ENCODE peak calls at places on chromosomes 3 and 15, in eight cellular contexts. X is HTR-8/SVneo; I is foreskin melanocyte; U is neural progenitor cell; O is EL; R is stimulated activated CD8-positive, alpha-beta memory T cell treated with anti-CD3 and anti-CD28 coated beads, Interleukin-7, amount 100 ng/mL, for 1 hour; W is cardiac septum; A is mucosa of gallbladder. F is an unnamed sample.
A peak's percentile ranks its signal among the peaks of the same experiment; 100 is the strongest.

GRCh38 chr15:62592920-62593319 is 427.8 kb upstream of the C2CD4B start:
- DNase-seq in X (no peak), I (no peak), U (no peak), O (no peak), R (no peak), W (no peak), A (no peak), F (no peak)

GRCh38 chr3:196552253-196552652 is 16.1 kb downstream of the WDR53 start:
- DNase-seq in X (no peak), I (no peak), U (no peak), O (no peak), R (no peak), W (no peak), A (no peak), F (no peak)

GRCh38 chr3:170642882-170643601 is 57.2 kb upstream of the SLC7A14 start:
- DNase-seq in X (no peak), I (no peak), U (no peak), O (no peak), R (no peak), W (no peak), A (no peak), F (no peak)

GRCh38 chr15:63677778-63678177 is 80.6 kb downstream of the FBXL22 start:
- DNase-seq in X (no peak), I (no peak), U (no peak), O (no peak), R (no peak), W (no peak), A (peak; percentile 86), F (no peak)

GRCh38 chr3:193240850-193241706 is at the start of gene PLAAT1:
- DNase-seq in X (peak; percentile 82), I (peak; percentile 13), U (peak; percentile 89), O (peak; percentile 29), R (no peak), W (no peak), A (peak; percentile 62), F (peak; percentile 19)

GRCh38 chr15:93071469-93071891 is 17.5 kb downstream of the RGMA start:
- DNase-seq in X (no peak), I (no peak), U (peak; percentile 53), O (no peak), R (no peak), W (no peak), A (no peak), F (no peak)

GRCh38 chr3:118108176-118108575 is 926.5 kb downstream of the IGSF11 start:
- DNase-seq in X (no peak), I (no peak), U (no peak), O (no peak), R (no peak), W (no peak), A (no peak), F (no peak)

GRCh38 chr3:9036327-9037112 is 73.2 kb upstream of the RAD18 start:
- DNase-seq in X (no peak), I (no peak), U (no peak), O (peak; percentile 3), R (no peak), W (no peak), A (peak; percentile 49), F (no peak)

GRCh38 chr15:69275933-69276565 is 22.7 kb upstream of the PAQR5 start:
- DNase-seq in X (no peak), I (no peak), U (no peak), O (no peak), R (no peak), W (no peak), A (no peak), F (no peak)

GRCh38 chr15:99707481-99708270 is 25.6 kb downstream of the LYSMD4 start:
- DNase-seq in X (no peak), I (peak; percentile 20), U (no peak), O (peak; percentile 68), R (no peak), W (no peak), A (no peak), F (no peak)

GRCh38 chr15:91426412-91426811 is 326.4 kb downstream of the SV2B start:
- DNase-seq in X (no peak), I (no peak), U (no peak), O (no peak), R (no peak), W (no peak), A (no peak), F (peak; percentile 29)

GRCh38 chr3:67863869-67864268 is 209.5 kb upstream of the SUCLG2 start:
- DNase-seq in X (peak; percentile 20), I (no peak), U (peak; percentile 59), O (peak; percentile 29), R (no peak), W (no peak), A (no peak), F (peak; percentile 23)

GRCh38 chr3:14540209-14540575 is at the start of gene GRIP2:
- DNase-seq in X (no peak), I (no peak), U (no peak), O (no peak), R (no peak), W (no peak), A (no peak), F (no peak)

GRCh38 chr3:23271876-23272741 is 69.0 kb downstream of the UBE2E2 start:
- DNase-seq in X (no peak), I (no peak), U (no peak), O (no peak), R (no peak), W (no peak), A (no peak), F (no peak)

GRCh38 chr3:188051801-188052228 is 102.1 kb upstream of the LPP start:
- DNase-seq in X (no peak), I (no peak), U (no peak), O (no peak), R (no peak), W (no peak), A (peak; percentile 52), F (no peak)

GRCh38 chr15:51856714-51857380 is 27.4 kb downstream of the TMOD3 start:
- DNase-seq in X (no peak), I (no peak), U (no peak), O (no peak), R (no peak), W (no peak), A (no peak), F (no peak)

GRCh38 chr15:39828374-39828931 is 45.8 kb upstream of the FSIP1 start:
- DNase-seq in X (no peak), I (no peak), U (peak; percentile 54), O (peak; percentile 55), R (no peak), W (no peak), A (peak; percentile 16), F (no peak)

GRCh38 chr3:116140100-116140689 is 305.1 kb downstream of the LSAMP start:
- DNase-seq in X (no peak), I (peak; percentile 78), U (peak; percentile 26), O (peak; percentile 13), R (no peak), W (no peak), A (no peak), F (peak; percentile 60)

GRCh38 chr3:107268461-107268860 is 108.8 kb upstream of the CCDC54 start:
- DNase-seq in X (no peak), I (peak; percentile 59), U (no peak), O (no peak), R (no peak), W (no peak), A (no peak), F (no peak)

GRCh38 chr3:112568642-112569041 is 6.8 kb downstream of the SLC35A5 start:
- DNase-seq in X (peak; percentile 52), I (no peak), U (no peak), O (peak; percentile 52), R (no peak), W (no peak), A (no peak), F (peak; percentile 50)